ENCODE peak calls at places on chromosome 12, in eight cellular contexts. One of them, this sample, is unnamed.

GRCh38 chr12:122951406-122951805 is 14.9 kb downstream of the ABCB9 start:
- DNase-seq in HepG2: peak; percentile 38
- DNase-seq in transverse colon: peak; percentile 74
- DNase-seq in sigmoid colon: no peak
- DNase-seq in tibial nerve: no peak
- DNase-seq in ovary: no peak
- DNase-seq in upper lobe of left lung: no peak
- DNase-seq in H1: no peak
- DNase-seq in this sample: peak; percentile 51

GRCh38 chr12:4421590-4422031 is 24.0 kb downstream of the FGF6 start:
- DNase-seq in upper lobe of left lung: no peak
- DNase-seq in sigmoid colon: no peak
- DNase-seq in ovary: no peak
- DNase-seq in HepG2: peak; percentile 35
- DNase-seq in transverse colon: no peak
- DNase-seq in tibial nerve: no peak
- DNase-seq in H1: no peak
- DNase-seq in this sample: no peak

GRCh38 chr12:65695077-65695865 is 129.0 kb upstream of the HMGA2 start:
- DNase-seq in tibial nerve: no peak
- DNase-seq in H1: no peak
- DNase-seq in upper lobe of left lung: no peak
- DNase-seq in sigmoid colon: no peak
- DNase-seq in HepG2: peak; percentile 15
- DNase-seq in transverse colon: peak; percentile 27
- DNase-seq in ovary: no peak
- DNase-seq in this sample: peak; percentile 78

GRCh38 chr12:19404232-19404880 is 34.9 kb upstream of the AEBP2 start:
- DNase-seq in ovary: no peak
- DNase-seq in H1: no peak
- DNase-seq in sigmoid colon: no peak
- DNase-seq in HepG2: no peak
- DNase-seq in tibial nerve: no peak
- DNase-seq in transverse colon: no peak
- DNase-seq in upper lobe of left lung: no peak
- DNase-seq in this sample: no peak

GRCh38 chr12:120960657-120961056 is 17.7 kb upstream of the HNF1A start:
- DNase-seq in H1: no peak
- DNase-seq in tibial nerve: no peak
- DNase-seq in HepG2: no peak
- DNase-seq in sigmoid colon: no peak
- DNase-seq in transverse colon: no peak
- DNase-seq in upper lobe of left lung: no peak
- DNase-seq in ovary: no peak
- DNase-seq in this sample: no peak

GRCh38 chr12:75635606-75636444 is 124.4 kb upstream of the KRR1 start:
- DNase-seq in ovary: no peak
- DNase-seq in transverse colon: no peak
- DNase-seq in HepG2: peak; percentile 97
- DNase-seq in upper lobe of left lung: no peak
- DNase-seq in sigmoid colon: no peak
- DNase-seq in H1: no peak
- DNase-seq in tibial nerve: no peak
- DNase-seq in this sample: no peak

GRCh38 chr12:57603758-57604453 is 718 bp upstream of the DTX3 start:
- DNase-seq in transverse colon: peak; percentile 41
- DNase-seq in upper lobe of left lung: no peak
- DNase-seq in sigmoid colon: peak; percentile 90
- DNase-seq in HepG2: no peak
- DNase-seq in H1: peak; percentile 52
- DNase-seq in tibial nerve: no peak
- DNase-seq in ovary: peak; percentile 65
- DNase-seq in this sample: no peak

GRCh38 chr12:62632521-62632920 is 165.9 kb downstream of the MON2 start:
- DNase-seq in sigmoid colon: peak; percentile 79
- DNase-seq in tibial nerve: peak; percentile 25
- DNase-seq in HepG2: peak; percentile 5
- DNase-seq in ovary: peak; percentile 44
- DNase-seq in H1: peak; percentile 70
- DNase-seq in upper lobe of left lung: peak; percentile 87
- DNase-seq in transverse colon: peak; percentile 35
- DNase-seq in this sample: no peak

GRCh38 chr12:58814036-58814435 is 106.3 kb downstream of the LRIG3 start:
- DNase-seq in transverse colon: no peak
- DNase-seq in tibial nerve: no peak
- DNase-seq in ovary: no peak
- DNase-seq in H1: no peak
- DNase-seq in upper lobe of left lung: no peak
- DNase-seq in HepG2: no peak
- DNase-seq in sigmoid colon: no peak
- DNase-seq in this sample: no peak

GRCh38 chr12:12529783-12530421 is 32.8 kb downstream of the DUSP16 start:
- DNase-seq in upper lobe of left lung: no peak
- DNase-seq in transverse colon: no peak
- DNase-seq in H1: no peak
- DNase-seq in tibial nerve: no peak
- DNase-seq in sigmoid colon: no peak
- DNase-seq in HepG2: no peak
- DNase-seq in ovary: no peak
- DNase-seq in this sample: no peak

GRCh38 chr12:131349397-131350127 is 361.3 kb upstream of the SFSWAP start:
- DNase-seq in ovary: no peak
- DNase-seq in transverse colon: no peak
- DNase-seq in sigmoid colon: no peak
- DNase-seq in upper lobe of left lung: no peak
- DNase-seq in tibial nerve: no peak
- DNase-seq in HepG2: no peak
- DNase-seq in H1: no peak
- DNase-seq in this sample: no peak

GRCh38 chr12:89782807-89783206 is 74.2 kb upstream of the ATP2B1 start:
- DNase-seq in transverse colon: no peak
- DNase-seq in ovary: no peak
- DNase-seq in upper lobe of left lung: no peak
- DNase-seq in sigmoid colon: no peak
- DNase-seq in HepG2: no peak
- DNase-seq in tibial nerve: no peak
- DNase-seq in H1: no peak
- DNase-seq in this sample: no peak

GRCh38 chr12:122362758-122363157 is 59.7 kb downstream of the CLIP1 start:
- DNase-seq in H1: no peak
- DNase-seq in tibial nerve: no peak
- DNase-seq in transverse colon: no peak
- DNase-seq in ovary: no peak
- DNase-seq in upper lobe of left lung: no peak
- DNase-seq in sigmoid colon: no peak
- DNase-seq in HepG2: no peak
- DNase-seq in this sample: no peak

GRCh38 chr12:96743606-96744005 is 163.5 kb upstream of the NEDD1 start:
- DNase-seq in transverse colon: no peak
- DNase-seq in H1: no peak
- DNase-seq in upper lobe of left lung: no peak
- DNase-seq in tibial nerve: no peak
- DNase-seq in sigmoid colon: no peak
- DNase-seq in ovary: no peak
- DNase-seq in HepG2: no peak
- DNase-seq in this sample: no peak

GRCh38 chr12:1808036-1808797 is 12.1 kb upstream of the LRTM2 start:
- DNase-seq in upper lobe of left lung: no peak
- DNase-seq in ovary: no peak
- DNase-seq in transverse colon: no peak
- DNase-seq in tibial nerve: no peak
- DNase-seq in sigmoid colon: no peak
- DNase-seq in HepG2: no peak
- DNase-seq in H1: no peak
- DNase-seq in this sample: no peak

GRCh38 chr12:97047361-97047760 is 140.3 kb downstream of the NEDD1 start:
- DNase-seq in sigmoid colon: no peak
- DNase-seq in HepG2: no peak
- DNase-seq in transverse colon: no peak
- DNase-seq in upper lobe of left lung: no peak
- DNase-seq in ovary: no peak
- DNase-seq in H1: no peak
- DNase-seq in tibial nerve: no peak
- DNase-seq in this sample: no peak

DNA sequence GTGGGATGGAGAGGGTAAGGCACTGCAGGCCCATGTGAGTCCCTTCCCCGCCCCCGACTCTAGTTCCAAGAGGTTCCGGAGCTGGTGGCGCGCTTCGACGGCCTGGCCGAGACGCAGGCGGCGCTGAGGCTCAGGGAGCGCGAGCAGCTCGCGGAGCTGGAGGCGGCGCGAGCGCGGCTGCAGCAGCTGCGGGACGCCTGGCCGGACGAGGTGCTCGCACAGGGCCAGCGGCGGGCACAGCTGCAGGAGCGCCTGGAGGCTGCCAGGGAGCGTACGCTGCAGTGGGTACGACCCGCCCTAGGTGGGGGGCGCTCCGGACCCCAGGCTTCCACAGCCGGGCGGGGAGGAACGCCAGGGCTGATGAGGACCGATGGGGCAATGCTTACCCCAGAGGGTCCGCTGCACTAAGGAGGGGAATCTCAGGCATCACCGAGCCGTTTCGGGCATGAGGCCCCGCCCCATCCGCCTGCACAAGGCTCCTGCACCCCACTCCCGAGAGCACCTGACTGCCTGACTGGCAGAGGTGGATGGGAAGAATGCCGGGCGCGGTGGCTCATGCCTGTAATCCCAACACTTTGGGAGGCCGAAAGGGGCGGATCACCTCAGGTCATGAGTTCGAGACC is 4.9 kb downstream of the CFAP73 start:
- DNase-seq in ovary: no peak
- DNase-seq in transverse colon: no peak
- DNase-seq in H1: peak; percentile 85
- DNase-seq in HepG2: no peak
- DNase-seq in sigmoid colon: no peak
- DNase-seq in tibial nerve: no peak
- DNase-seq in upper lobe of left lung: peak; percentile 83
- DNase-seq in this sample: no peak
- TF ChIP-seq EP300 in ovary: no peak
- TF ChIP-seq EP300 in transverse colon: no peak
- TF ChIP-seq EP300 in H1: no peak
- TF ChIP-seq EP300 in HepG2: no peak
- TF ChIP-seq EP300 in sigmoid colon: no peak
- TF ChIP-seq EP300 in tibial nerve: no peak
- TF ChIP-seq EP300 in upper lobe of left lung: no peak
- TF ChIP-seq EP300 in this sample: no peak

GRCh38 chr12:53180931-53181645 is 363 bp upstream of the CSAD start:
- DNase-seq in upper lobe of left lung: peak; percentile 95
- DNase-seq in tibial nerve: no peak
- DNase-seq in HepG2: peak; percentile 71
- DNase-seq in ovary: peak; percentile 78
- DNase-seq in H1: peak; percentile 84
- DNase-seq in sigmoid colon: peak; percentile 86
- DNase-seq in transverse colon: peak; percentile 75
- DNase-seq in this sample: peak; percentile 79
- TF ChIP-seq POLR2A in upper lobe of left lung: no peak
- TF ChIP-seq POLR2A in tibial nerve: no peak
- TF ChIP-seq POLR2A in HepG2: peak; percentile 57
- TF ChIP-seq POLR2A in ovary: no peak
- TF ChIP-seq POLR2A in H1: peak; percentile 29
- TF ChIP-seq POLR2A in sigmoid colon: no peak
- TF ChIP-seq POLR2A in transverse colon: no peak
- TF ChIP-seq POLR2A in this sample: no peak

GRCh38 chr12:54058189-54058917 is 4.7 kb downstream of the HOXC4 start:
- DNase-seq in ovary: no peak
- DNase-seq in upper lobe of left lung: no peak
- DNase-seq in transverse colon: no peak
- DNase-seq in tibial nerve: no peak
- DNase-seq in sigmoid colon: no peak
- DNase-seq in HepG2: no peak
- DNase-seq in H1: no peak
- DNase-seq in this sample: no peak

GRCh38 chr12:54060174-54060974 is 6.7 kb downstream of the HOXC4 start:
- DNase-seq in HepG2: no peak
- DNase-seq in tibial nerve: no peak
- DNase-seq in sigmoid colon: no peak
- DNase-seq in ovary: no peak
- DNase-seq in H1: no peak
- DNase-seq in upper lobe of left lung: peak; percentile 76
- DNase-seq in transverse colon: no peak
- DNase-seq in this sample: no peak

GRCh38 chr12:54059668-54060067 is 6.0 kb downstream of the HOXC4 start:
- DNase-seq in transverse colon: no peak
- DNase-seq in ovary: no peak
- DNase-seq in tibial nerve: no peak
- DNase-seq in H1: no peak
- DNase-seq in upper lobe of left lung: no peak
- DNase-seq in HepG2: no peak
- DNase-seq in sigmoid colon: no peak
- DNase-seq in this sample: no peak

GRCh38 chr12:54065677-54066076 is 12.0 kb downstream of the HOXC4 start:
- DNase-seq in ovary: no peak
- DNase-seq in upper lobe of left lung: no peak
- DNase-seq in HepG2: no peak
- DNase-seq in H1: no peak
- DNase-seq in tibial nerve: no peak
- DNase-seq in transverse colon: no peak
- DNase-seq in sigmoid colon: no peak
- DNase-seq in this sample: no peak

GRCh38 chr12:54060975-54061778 is 7.5 kb downstream of the HOXC4 start:
- DNase-seq in ovary: no peak
- DNase-seq in H1: no peak
- DNase-seq in upper lobe of left lung: no peak
- DNase-seq in HepG2: no peak
- DNase-seq in transverse colon: no peak
- DNase-seq in tibial nerve: no peak
- DNase-seq in sigmoid colon: no peak
- DNase-seq in this sample: no peak
- H3K27me3 ChIP-seq in ovary: no peaks in the 10 kb centered on the region
- H3K27me3 ChIP-seq in H1: peaks cover 73% of the 10 kb centered on the region
- H3K27me3 ChIP-seq in upper lobe of left lung: peaks cover 5% of the 10 kb centered on the region
- H3K27me3 ChIP-seq in HepG2: peaks cover 26% of the 10 kb centered on the region
- H3K27me3 ChIP-seq in transverse colon: peaks cover 100% of the 10 kb centered on the region
- H3K27me3 ChIP-seq in tibial nerve: peaks cover 14% of the 10 kb centered on the region
- H3K27me3 ChIP-seq in sigmoid colon: peaks cover 36% of the 10 kb centered on the region
- H3K27me3 ChIP-seq in this sample: no peaks in the 10 kb centered on the region

DNA sequence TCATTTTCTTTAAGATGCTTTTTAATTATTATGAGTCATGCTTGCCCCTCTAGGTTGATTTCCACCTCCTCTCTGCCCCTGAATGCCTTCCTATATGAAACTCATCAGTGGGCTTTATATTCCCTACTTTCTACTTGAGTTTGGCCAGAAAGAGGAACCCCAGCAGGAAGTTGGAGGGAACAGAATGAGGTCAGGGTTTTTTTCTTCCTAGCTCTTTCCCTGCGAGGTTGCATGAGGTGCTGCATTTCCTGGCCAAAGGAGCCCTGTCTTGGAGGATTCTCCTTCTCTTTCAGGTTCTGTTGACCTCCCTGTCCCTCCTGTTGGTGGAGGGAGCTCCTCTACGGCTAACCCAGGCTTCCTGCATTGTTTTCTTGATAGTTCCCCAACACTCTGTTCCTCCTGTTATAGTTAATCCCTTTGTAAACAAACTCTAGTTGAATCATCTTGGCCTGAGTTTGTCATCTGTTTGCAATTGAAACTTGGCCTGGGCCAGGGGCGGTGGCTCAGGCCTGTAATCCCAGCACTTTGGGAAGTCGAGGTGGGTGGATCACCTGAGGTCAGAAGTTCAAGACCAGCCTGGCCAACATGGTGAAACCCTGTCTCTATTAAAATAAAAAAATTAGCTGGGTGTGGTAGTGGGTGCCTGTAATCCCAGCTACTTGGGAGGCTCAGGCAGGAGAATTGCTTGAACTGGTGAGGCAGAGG is 15.3 kb upstream of the SPIC start:
- DNase-seq in upper lobe of left lung: no peak
- DNase-seq in ovary: no peak
- DNase-seq in sigmoid colon: no peak
- DNase-seq in transverse colon: peak; percentile 69
- DNase-seq in HepG2: peak; percentile 74
- DNase-seq in tibial nerve: peak; percentile 16
- DNase-seq in H1: no peak
- DNase-seq in this sample: peak; percentile 46
- TF ChIP-seq EP300 in upper lobe of left lung: no peak
- TF ChIP-seq EP300 in ovary: no peak
- TF ChIP-seq EP300 in sigmoid colon: no peak
- TF ChIP-seq EP300 in transverse colon: no peak
- TF ChIP-seq EP300 in HepG2: no peak
- TF ChIP-seq EP300 in tibial nerve: no peak
- TF ChIP-seq EP300 in H1: no peak
- TF ChIP-seq EP300 in this sample: no peak

This sample was measured in stomach.